ENCODE peak calls at places on chromosomes 16 and 17, in seven cellular contexts. One of them, this sample, is unnamed.

GRCh38 chr16:17354121-17354750 is 116.5 kb downstream of the XYLT1 start:
- DNase-seq in progenitor cell of endocrine pancreas: no peak
- DNase-seq in nephron progenitor cell: no peak
- DNase-seq in coronary artery: no peak
- DNase-seq in stomach: no peak
- DNase-seq in H54: no peak
- DNase-seq in kidney: peak; percentile 16
- DNase-seq in this sample: no peak

GRCh38 chr17:56697190-56697589 is 103.7 kb downstream of the NOG start:
- DNase-seq in nephron progenitor cell: no peak
- DNase-seq in H54: no peak
- DNase-seq in stomach: no peak
- DNase-seq in progenitor cell of endocrine pancreas: no peak
- DNase-seq in kidney: no peak
- DNase-seq in coronary artery: no peak
- DNase-seq in this sample: no peak

GRCh38 chr17:3687949-3688614 is 7.9 kb downstream of the P2RX5 start:
- DNase-seq in progenitor cell of endocrine pancreas: no peak
- DNase-seq in nephron progenitor cell: no peak
- DNase-seq in kidney: peak; percentile 62
- DNase-seq in coronary artery: no peak
- DNase-seq in H54: no peak
- DNase-seq in stomach: no peak
- DNase-seq in this sample: no peak

GRCh38 chr17:81031571-81032550 is 3.1 kb upstream of the BAIAP2 start:
- DNase-seq in kidney: peak; percentile 83
- DNase-seq in stomach: no peak
- DNase-seq in coronary artery: peak; percentile 68
- DNase-seq in nephron progenitor cell: no peak
- DNase-seq in H54: no peak
- DNase-seq in progenitor cell of endocrine pancreas: no peak
- DNase-seq in this sample: no peak

GRCh38 chr16:80366023-80366422 is 174.8 kb upstream of the DYNLRB2 start:
- DNase-seq in stomach: no peak
- DNase-seq in coronary artery: no peak
- DNase-seq in progenitor cell of endocrine pancreas: no peak
- DNase-seq in nephron progenitor cell: no peak
- DNase-seq in kidney: no peak
- DNase-seq in H54: no peak
- DNase-seq in this sample: no peak

GRCh38 chr17:39225974-39226683 is 384 bp upstream of the STAC2 start:
- DNase-seq in stomach: peak; percentile 38
- DNase-seq in nephron progenitor cell: peak; percentile 99
- DNase-seq in coronary artery: no peak
- DNase-seq in progenitor cell of endocrine pancreas: peak; percentile 53
- DNase-seq in kidney: peak; percentile 95
- DNase-seq in H54: no peak
- DNase-seq in this sample: peak; percentile 72

GRCh38 chr16:54390095-54390494 is 103.5 kb upstream of the IRX3 start:
- DNase-seq in nephron progenitor cell: no peak
- DNase-seq in kidney: no peak
- DNase-seq in stomach: no peak
- DNase-seq in progenitor cell of endocrine pancreas: no peak
- DNase-seq in coronary artery: no peak
- DNase-seq in H54: no peak
- DNase-seq in this sample: no peak

GRCh38 chr16:2326191-2326590 is 14.3 kb downstream of the ABCA3 start:
- DNase-seq in kidney: no peak
- DNase-seq in H54: no peak
- DNase-seq in nephron progenitor cell: no peak
- DNase-seq in coronary artery: no peak
- DNase-seq in stomach: no peak
- DNase-seq in progenitor cell of endocrine pancreas: no peak
- DNase-seq in this sample: no peak

GRCh38 chr16:88810166-88810867 is 1.4 kb downstream of the APRT start:
- DNase-seq in stomach: no peak
- DNase-seq in kidney: no peak
- DNase-seq in nephron progenitor cell: no peak
- DNase-seq in H54: no peak
- DNase-seq in progenitor cell of endocrine pancreas: no peak
- DNase-seq in coronary artery: no peak
- DNase-seq in this sample: no peak

GRCh38 chr17:47225436-47225858 is 16.3 kb downstream of the MYL4 start:
- DNase-seq in coronary artery: no peak
- DNase-seq in nephron progenitor cell: no peak
- DNase-seq in kidney: no peak
- DNase-seq in progenitor cell of endocrine pancreas: no peak
- DNase-seq in H54: peak; percentile 74
- DNase-seq in stomach: peak; percentile 82
- DNase-seq in this sample: peak; percentile 87

GRCh38 chr16:31483081-31483480 is at the start of gene SLC5A2:
- DNase-seq in coronary artery: no peak
- DNase-seq in kidney: peak; percentile 53
- DNase-seq in progenitor cell of endocrine pancreas: no peak
- DNase-seq in H54: no peak
- DNase-seq in nephron progenitor cell: no peak
- DNase-seq in stomach: no peak
- DNase-seq in this sample: no peak

GRCh38 chr16:966035-966434 is 4.7 kb downstream of the LMF1 start:
- DNase-seq in H54: no peak
- DNase-seq in nephron progenitor cell: no peak
- DNase-seq in stomach: no peak
- DNase-seq in coronary artery: no peak
- DNase-seq in kidney: peak; percentile 51
- DNase-seq in progenitor cell of endocrine pancreas: no peak
- DNase-seq in this sample: no peak

GRCh38 chr17:33335491-33336173 is 42.5 kb upstream of the ASIC2 start:
- DNase-seq in nephron progenitor cell: peak; percentile 9
- DNase-seq in H54: no peak
- DNase-seq in stomach: no peak
- DNase-seq in progenitor cell of endocrine pancreas: no peak
- DNase-seq in kidney: no peak
- DNase-seq in coronary artery: no peak
- DNase-seq in this sample: no peak

GRCh38 chr16:75496546-75496945 is 1.3 kb upstream of the CHST6 start:
- DNase-seq in nephron progenitor cell: no peak
- DNase-seq in coronary artery: no peak
- DNase-seq in H54: no peak
- DNase-seq in stomach: no peak
- DNase-seq in kidney: no peak
- DNase-seq in progenitor cell of endocrine pancreas: no peak
- DNase-seq in this sample: no peak

GRCh38 chr17:75763613-75764416 is 1.2 kb downstream of the GALK1 start:
- DNase-seq in progenitor cell of endocrine pancreas: no peak
- DNase-seq in nephron progenitor cell: no peak
- DNase-seq in H54: no peak
- DNase-seq in kidney: peak; percentile 73
- DNase-seq in coronary artery: no peak
- DNase-seq in stomach: no peak
- DNase-seq in this sample: no peak

GRCh38 chr16:30996324-30996999 is 11.5 kb downstream of the HSD3B7 start:
- DNase-seq in kidney: no peak
- DNase-seq in stomach: no peak
- DNase-seq in H54: no peak
- DNase-seq in nephron progenitor cell: no peak
- DNase-seq in progenitor cell of endocrine pancreas: no peak
- DNase-seq in coronary artery: no peak
- DNase-seq in this sample: no peak

GRCh38 chr17:80312621-80313135 is 52.0 kb downstream of the RNF213 start:
- DNase-seq in coronary artery: no peak
- DNase-seq in kidney: no peak
- DNase-seq in progenitor cell of endocrine pancreas: no peak
- DNase-seq in H54: no peak
- DNase-seq in stomach: no peak
- DNase-seq in nephron progenitor cell: no peak
- DNase-seq in this sample: no peak